ENCODE peak calls at places on chromosomes 6 and 20, in five cellular contexts. U, A, H, G and P are unnamed samples.
A peak's percentile ranks its signal among the peaks of the same experiment; 100 is the strongest.

GRCh38 chr6:21730533-21730932 is 137.0 kb downstream of the SOX4 start:
- DNase-seq in U (no peak), A (no peak), H (no peak), G (no peak), P (no peak)

GRCh38 chr6:92114797-92115196 is 1304.6 kb downstream of the EPHA7 start:
- DNase-seq in U (no peak), A (no peak), H (no peak), G (no peak), P (no peak)

GRCh38 chr6:11621119-11621518 is 83.6 kb downstream of the TMEM170B start:
- DNase-seq in U (no peak), A (no peak), H (no peak), G (no peak), P (no peak)

GRCh38 chr6:4935981-4936680 is 67.7 kb downstream of the RPP40 start:
- DNase-seq in U (no peak), A (no peak), H (no peak), G (no peak), P (no peak)

GRCh38 chr6:52049252-52050050 is 38.0 kb downstream of the PKHD1 start:
- DNase-seq in U (peak; percentile 55), A (no peak), H (no peak), G (no peak), P (peak; percentile 69)

GRCh38 chr20:1900321-1900791 is 5.1 kb downstream of the SIRPA start:
- DNase-seq in U (peak; percentile 82), A (no peak), H (no peak), G (peak; percentile 43), P (peak; percentile 88)

GRCh38 chr6:32854376-32855178 is 585 bp downstream of the PSMB9 start:
- DNase-seq in U (no peak), A (no peak), H (peak; percentile 48), G (peak; percentile 38), P (peak; percentile 30)

GRCh38 chr6:5556011-5556410 is 294.7 kb downstream of the FARS2 start:
- DNase-seq in U (no peak), A (no peak), H (no peak), G (no peak), P (peak; percentile 9)

GRCh38 chr20:22511943-22512910 is 72.1 kb downstream of the FOXA2 start:
- DNase-seq in U (peak; percentile 14), A (no peak), H (peak; percentile 57), G (no peak), P (peak; percentile 84)

GRCh38 chr6:30258204-30258603 is 45.0 kb upstream of the TRIM26 start:
- DNase-seq in U (no peak), A (no peak), H (no peak), G (no peak), P (no peak)

DNA sequence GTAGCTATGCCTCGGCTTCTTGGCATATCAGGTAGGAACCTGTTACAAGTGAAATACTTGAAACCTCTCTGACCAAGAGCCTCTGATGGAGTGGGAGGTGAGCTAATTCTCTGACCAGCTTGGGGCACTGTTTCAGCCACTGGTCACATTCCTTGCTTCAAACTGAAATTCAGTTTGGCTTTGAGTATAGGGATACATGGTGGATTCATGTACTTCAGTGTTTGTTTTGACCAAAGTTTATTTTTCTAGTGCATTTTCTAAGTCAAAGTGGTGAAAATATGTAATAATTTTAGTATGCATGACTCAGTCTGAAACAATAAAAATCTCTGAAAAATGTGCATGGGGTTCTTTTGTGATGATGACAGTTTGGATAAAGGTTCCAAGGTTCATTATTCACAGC is 18.6 kb downstream of the TTPAL start:
- DNase-seq in U (no peak), A (no peak), H (no peak), G (no peak), P (no peak)
- TF ChIP-seq CTCF in U (no peak), A (no peak), H (no peak), G (no peak), P (no peak)

DNA sequence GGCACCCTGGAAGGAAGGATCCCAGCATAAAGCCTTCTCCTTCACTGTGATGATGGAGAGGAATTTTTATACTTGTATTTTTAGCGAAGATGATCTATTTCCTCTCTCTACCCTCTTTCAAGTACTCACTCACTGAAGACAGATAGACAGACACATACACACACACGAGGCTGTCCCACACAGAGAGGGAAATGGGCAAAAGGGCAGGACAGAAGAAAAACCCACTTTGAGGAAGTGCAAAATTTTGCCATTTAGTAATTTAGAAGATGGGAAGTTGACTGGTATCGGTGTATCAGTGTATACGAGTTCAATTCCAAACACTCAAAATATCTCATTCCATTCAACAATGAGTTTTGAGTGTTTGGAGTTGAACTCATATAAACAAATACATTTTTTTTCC is 30.9 kb downstream of the HEBP2 start:
- DNase-seq in U (no peak), A (no peak), H (no peak), G (no peak), P (no peak)
- H3K27ac ChIP-seq in U (no peak overlapping the region), A (no peak overlapping the region), H (no peak overlapping the region), G (no peak overlapping the region), P (no peak overlapping the region)

GRCh38 chr20:50580016-50580747 is 70.0 kb downstream of the PTPN1 start:
- DNase-seq in U (peak; percentile 65), A (peak; percentile 67), H (peak; percentile 59), G (peak; percentile 77), P (peak; percentile 71)
- TF ChIP-seq CTCF in U (peak; percentile 69), A (peak; percentile 67), H (peak; percentile 56), G (peak; percentile 77), P (peak; percentile 75)

DNA sequence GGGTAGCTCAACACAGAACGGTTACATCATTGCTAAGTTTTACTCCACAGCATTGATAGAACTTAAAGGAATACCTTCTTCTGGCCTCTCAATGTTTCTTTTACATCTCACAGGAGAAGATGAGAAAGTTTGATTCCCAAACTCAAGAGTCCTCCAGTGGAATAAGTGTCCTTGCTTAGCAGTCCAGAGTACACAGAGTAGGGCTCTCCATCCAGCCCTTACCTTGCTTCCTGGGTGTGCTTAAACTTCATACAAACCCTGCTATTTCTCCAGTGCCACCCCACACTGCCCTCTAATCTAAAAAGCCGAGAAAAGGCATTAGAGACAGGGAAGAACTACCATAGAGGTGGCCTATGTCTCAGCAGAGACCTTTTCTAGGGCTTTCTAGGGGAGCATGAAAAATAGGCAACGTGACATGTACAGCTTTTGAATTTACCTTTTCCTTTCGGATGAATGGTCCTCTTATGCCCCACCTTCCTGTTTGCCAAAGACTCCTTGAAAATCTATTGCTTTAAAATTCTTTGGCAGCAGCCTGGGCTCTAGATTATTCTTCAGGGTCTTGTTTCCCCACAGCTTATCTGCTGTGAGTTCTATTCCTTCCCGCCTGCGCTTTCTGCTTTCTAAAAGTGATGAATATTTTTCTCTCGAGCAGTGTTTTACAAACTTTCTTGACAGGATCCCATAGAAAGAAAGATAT is 12.1 kb downstream of the ADGRF1 start:
- DNase-seq in U (no peak), A (no peak), H (peak; percentile 35), G (no peak), P (no peak)
- H3K27ac ChIP-seq in U (no peak overlapping the region), A (no peak overlapping the region), H (peak overlapping the region; percentile 20), G (no peak overlapping the region), P (no peak overlapping the region)

GRCh38 chr6:101203664-101204063 is 189.8 kb upstream of the GRIK2 start:
- DNase-seq in U (peak; percentile 49), A (no peak), H (no peak), G (no peak), P (no peak)
- TF ChIP-seq CTCF in U (no peak), A (no peak), H (no peak), G (no peak), P (no peak)

GRCh38 chr20:14986656-14987055 is 649.2 kb upstream of the FLRT3 start:
- DNase-seq in U (no peak), A (no peak), H (no peak), G (no peak), P (peak; percentile 12)
- H3K27ac ChIP-seq in U (no peak overlapping the region), A (no peak overlapping the region), H (peak overlapping the region; percentile 88), G (no peak overlapping the region), P (peak overlapping the region; percentile 75)

GRCh38 chr6:157034433-157035230 is 257.5 kb downstream of the ARID1B start:
- DNase-seq in U (peak; percentile 55), A (no peak), H (no peak), G (no peak), P (peak; percentile 50)
- TF ChIP-seq CTCF in U (peak; percentile 65), A (peak; percentile 77), H (peak; percentile 40), G (peak; percentile 48), P (peak; percentile 58)

GRCh38 chr20:25276533-25277050 is 28.7 kb downstream of the PYGB start:
- DNase-seq in U (no peak), A (no peak), H (no peak), G (no peak), P (no peak)

GRCh38 chr20:25275813-25276532 is 28.1 kb downstream of the PYGB start:
- DNase-seq in U (no peak), A (no peak), H (no peak), G (no peak), P (no peak)

GRCh38 chr20:25274481-25274880 is 26.6 kb downstream of the PYGB start:
- DNase-seq in U (no peak), A (no peak), H (no peak), G (no peak), P (no peak)

GRCh38 chr20:25273541-25274358 is 25.9 kb downstream of the PYGB start:
- DNase-seq in U (no peak), A (no peak), H (no peak), G (no peak), P (no peak)

DNA sequence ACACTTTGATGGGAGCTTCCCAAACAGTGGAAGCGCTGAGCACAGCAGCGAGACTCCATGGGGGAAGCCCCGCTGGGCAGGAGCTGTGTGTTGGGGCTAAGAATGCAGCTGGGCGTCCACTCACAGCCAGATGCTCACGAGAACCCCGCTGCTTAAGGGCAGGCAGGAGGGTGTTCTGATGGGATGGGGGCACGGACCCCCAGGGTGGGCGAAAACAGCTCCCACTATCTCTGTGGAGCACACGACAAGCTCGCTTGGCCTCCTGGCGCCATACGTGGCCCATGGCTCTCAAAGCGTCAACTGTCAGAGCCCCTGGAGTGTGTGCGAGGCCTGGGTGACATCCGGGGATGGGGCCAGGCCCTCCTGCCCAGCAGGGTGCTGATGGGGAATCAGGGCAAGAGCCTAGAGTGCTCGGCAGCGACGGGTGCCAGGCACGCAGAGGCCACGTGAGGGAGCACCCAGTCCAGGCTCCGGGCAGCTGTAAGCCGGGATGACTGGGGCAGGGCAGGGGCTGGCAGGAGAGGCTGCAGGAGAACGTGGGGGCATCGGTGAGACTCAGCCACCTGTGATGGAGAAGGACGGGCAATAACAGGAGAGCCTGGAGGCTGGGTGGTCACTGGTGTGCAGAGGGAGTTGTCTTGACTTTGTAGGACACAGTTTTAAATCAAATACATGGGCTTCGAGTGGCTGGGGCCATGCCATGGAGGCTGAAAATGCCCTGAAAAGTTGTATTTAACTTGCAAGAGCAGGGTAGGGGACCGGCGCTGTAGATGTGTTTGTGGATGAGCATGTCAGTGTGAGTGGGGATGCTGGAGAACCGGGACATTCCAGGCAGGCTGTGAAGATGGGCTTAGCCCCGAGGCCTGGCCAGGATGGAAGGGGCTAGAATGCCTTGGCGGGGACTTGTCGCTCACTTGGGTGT is 27.3 kb downstream of the PYGB start:
- DNase-seq in U (no peak), A (no peak), H (no peak), G (no peak), P (no peak)
- H3K27ac ChIP-seq in U (no peak overlapping the region), A (no peak overlapping the region), H (no peak overlapping the region), G (no peak overlapping the region), P (no peak overlapping the region)